ENCODE peak calls at places on chromosomes 12 and 14, in four cellular contexts. One of them, this sample, is unnamed.

GRCh38 chr12:1527789-1528188 is 66.6 kb downstream of the FBXL14 start:
- DNase-seq in HL-60: no peak
- DNase-seq in neural crest cell: no peak
- DNase-seq in left lung: no peak
- DNase-seq in this sample: no peak

GRCh38 chr12:49698619-49699545 is 8.3 kb downstream of the FMNL3 start:
- DNase-seq in left lung: no peak
- DNase-seq in neural crest cell: no peak
- DNase-seq in HL-60: no peak
- DNase-seq in this sample: peak

GRCh38 chr12:5473076-5473475 is 41.2 kb downstream of the NTF3 start:
- DNase-seq in HL-60: no peak
- DNase-seq in neural crest cell: no peak
- DNase-seq in left lung: no peak
- DNase-seq in this sample: no peak

GRCh38 chr12:69633061-69633460 is 22.4 kb upstream of the LRRC10 start:
- DNase-seq in neural crest cell: no peak
- DNase-seq in left lung: no peak
- DNase-seq in HL-60: no peak
- DNase-seq in this sample: no peak

GRCh38 chr12:34405286-34406227 is 383.3 kb downstream of the ALG10 start:
- DNase-seq in HL-60: no peak
- DNase-seq in neural crest cell: no peak
- DNase-seq in left lung: peak
- DNase-seq in this sample: no peak

GRCh38 chr12:4330203-4330602 is 9.2 kb downstream of the TIGAR start:
- DNase-seq in HL-60: no peak
- DNase-seq in neural crest cell: no peak
- DNase-seq in left lung: no peak
- DNase-seq in this sample: no peak

GRCh38 chr12:94510128-94510527 is 50.5 kb upstream of the CEP83 start:
- DNase-seq in neural crest cell: no peak
- DNase-seq in left lung: no peak
- DNase-seq in HL-60: no peak
- DNase-seq in this sample: no peak

GRCh38 chr14:65650843-65651242 is 238.3 kb downstream of the FUT8 start:
- DNase-seq in left lung: no peak
- DNase-seq in neural crest cell: no peak
- DNase-seq in HL-60: no peak
- DNase-seq in this sample: no peak

GRCh38 chr14:44700184-44700583 is 193.1 kb upstream of the FSCB start:
- DNase-seq in left lung: no peak
- DNase-seq in HL-60: no peak
- DNase-seq in neural crest cell: no peak
- DNase-seq in this sample: no peak

GRCh38 chr12:108570743-108571603 is 8.6 kb downstream of the ISCU start:
- DNase-seq in HL-60: no peak
- DNase-seq in neural crest cell: no peak
- DNase-seq in left lung: no peak
- DNase-seq in this sample: no peak

GRCh38 chr12:3821441-3821840 is 51.8 kb downstream of the PARP11 start:
- DNase-seq in left lung: no peak
- DNase-seq in neural crest cell: no peak
- DNase-seq in HL-60: no peak
- DNase-seq in this sample: no peak

GRCh38 chr14:89613260-89614008 is 196.4 kb upstream of the FOXN3 start:
- DNase-seq in left lung: no peak
- DNase-seq in HL-60: no peak
- DNase-seq in neural crest cell: no peak
- DNase-seq in this sample: no peak

GRCh38 chr12:93894391-93895095 is 217.4 kb downstream of the CRADD start:
- DNase-seq in neural crest cell: no peak
- DNase-seq in left lung: peak
- DNase-seq in HL-60: no peak
- DNase-seq in this sample: no peak

GRCh38 chr14:38282941-38283340 is 27.0 kb upstream of the CLEC14A start:
- DNase-seq in left lung: no peak
- DNase-seq in neural crest cell: no peak
- DNase-seq in HL-60: no peak
- DNase-seq in this sample: no peak

GRCh38 chr14:71187633-71188356 is 280.5 kb downstream of the PCNX1 start:
- DNase-seq in left lung: no peak
- DNase-seq in neural crest cell: no peak
- DNase-seq in HL-60: no peak
- DNase-seq in this sample: no peak

GRCh38 chr12:104165801-104166200 is 27.8 kb upstream of the NFYB start:
- DNase-seq in HL-60: no peak
- DNase-seq in neural crest cell: no peak
- DNase-seq in left lung: no peak
- DNase-seq in this sample: no peak

GRCh38 chr12:69918287-69918686 is 93.3 kb downstream of the MYRFL start:
- DNase-seq in left lung: no peak
- DNase-seq in neural crest cell: no peak
- DNase-seq in HL-60: no peak
- DNase-seq in this sample: no peak

GRCh38 chr12:57178213-57178612 is 30.8 kb upstream of the LRP1-AS start:
- DNase-seq in left lung: no peak
- DNase-seq in HL-60: no peak
- DNase-seq in neural crest cell: no peak
- DNase-seq in this sample: no peak

GRCh38 chr14:95935228-95935822 is 58.7 kb downstream of the TUNAR start:
- DNase-seq in left lung: no peak
- DNase-seq in HL-60: no peak
- DNase-seq in neural crest cell: peak
- DNase-seq in this sample: no peak

GRCh38 chr12:106304797-106305196 is 2.3 kb downstream of the TCP11L2 start:
- DNase-seq in left lung: no peak
- DNase-seq in neural crest cell: no peak
- DNase-seq in HL-60: no peak
- DNase-seq in this sample: no peak

GRCh38 chr12:106303202-106303820 is 778 bp downstream of the TCP11L2 start:
- DNase-seq in neural crest cell: peak
- DNase-seq in left lung: peak
- DNase-seq in HL-60: no peak
- DNase-seq in this sample: no peak

GRCh38 chr12:106307176-106307575 is 4.6 kb downstream of the TCP11L2 start:
- DNase-seq in neural crest cell: no peak
- DNase-seq in HL-60: no peak
- DNase-seq in left lung: no peak
- DNase-seq in this sample: no peak

GRCh38 chr12:106304001-106304421 is 1.5 kb downstream of the TCP11L2 start:
- DNase-seq in left lung: no peak
- DNase-seq in neural crest cell: no peak
- DNase-seq in HL-60: no peak
- DNase-seq in this sample: no peak

GRCh38 chr12:106305376-106305775 is 2.8 kb downstream of the TCP11L2 start:
- DNase-seq in neural crest cell: no peak
- DNase-seq in HL-60: no peak
- DNase-seq in left lung: no peak
- DNase-seq in this sample: no peak
- TF ChIP-seq CTCF in neural crest cell: no peak
- TF ChIP-seq CTCF in HL-60: no peak
- TF ChIP-seq CTCF in left lung: no peak
- TF ChIP-seq CTCF in this sample: no peak

GRCh38 chr12:2812290-2813213 is at the start of gene ITFG2:
- DNase-seq in neural crest cell: peak
- DNase-seq in HL-60: peak
- DNase-seq in left lung: peak
- DNase-seq in this sample: peak
- TF ChIP-seq CTCF in neural crest cell: no peak
- TF ChIP-seq CTCF in HL-60: no peak
- TF ChIP-seq CTCF in left lung: peak
- TF ChIP-seq CTCF in this sample: no peak

GRCh38 chr12:89769483-89769818 is 60.8 kb upstream of the ATP2B1 start:
- DNase-seq in neural crest cell: no peak
- DNase-seq in left lung: no peak
- DNase-seq in HL-60: no peak
- DNase-seq in this sample: no peak
- TF ChIP-seq CTCF in neural crest cell: no peak
- TF ChIP-seq CTCF in left lung: no peak
- TF ChIP-seq CTCF in HL-60: no peak
- TF ChIP-seq CTCF in this sample: peak

GRCh38 chr14:21326972-21327371 is 47.1 kb downstream of the RPGRIP1 start:
- DNase-seq in neural crest cell: no peak
- DNase-seq in left lung: no peak
- DNase-seq in HL-60: no peak
- DNase-seq in this sample: no peak
- TF ChIP-seq CTCF in neural crest cell: no peak
- TF ChIP-seq CTCF in left lung: no peak
- TF ChIP-seq CTCF in HL-60: no peak
- TF ChIP-seq CTCF in this sample: peak

DNA sequence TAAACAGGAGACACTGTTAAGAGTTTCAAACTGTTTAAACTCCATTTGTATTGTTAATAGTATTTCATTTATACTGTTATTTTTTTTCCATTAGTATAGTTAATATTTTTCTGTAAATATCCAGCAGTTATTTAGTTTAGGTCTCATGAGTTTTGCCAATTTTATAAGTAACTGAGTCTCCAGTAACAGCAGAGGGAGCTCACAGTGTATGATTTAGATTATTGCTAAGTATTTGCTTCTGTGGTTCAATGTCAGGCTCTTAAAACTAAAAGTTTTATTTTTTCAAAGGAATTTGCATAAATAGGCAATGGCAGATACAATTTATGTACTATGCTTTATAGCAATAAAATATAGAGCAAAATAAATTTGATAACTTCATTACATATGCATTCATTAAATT is 209.7 kb downstream of the ATXN7L3B start:
- DNase-seq in HL-60: no peak
- DNase-seq in neural crest cell: no peak
- DNase-seq in left lung: no peak
- DNase-seq in this sample: no peak
- TF ChIP-seq CTCF in HL-60: no peak
- TF ChIP-seq CTCF in neural crest cell: peak
- TF ChIP-seq CTCF in left lung: no peak
- TF ChIP-seq CTCF in this sample: peak

DNA sequence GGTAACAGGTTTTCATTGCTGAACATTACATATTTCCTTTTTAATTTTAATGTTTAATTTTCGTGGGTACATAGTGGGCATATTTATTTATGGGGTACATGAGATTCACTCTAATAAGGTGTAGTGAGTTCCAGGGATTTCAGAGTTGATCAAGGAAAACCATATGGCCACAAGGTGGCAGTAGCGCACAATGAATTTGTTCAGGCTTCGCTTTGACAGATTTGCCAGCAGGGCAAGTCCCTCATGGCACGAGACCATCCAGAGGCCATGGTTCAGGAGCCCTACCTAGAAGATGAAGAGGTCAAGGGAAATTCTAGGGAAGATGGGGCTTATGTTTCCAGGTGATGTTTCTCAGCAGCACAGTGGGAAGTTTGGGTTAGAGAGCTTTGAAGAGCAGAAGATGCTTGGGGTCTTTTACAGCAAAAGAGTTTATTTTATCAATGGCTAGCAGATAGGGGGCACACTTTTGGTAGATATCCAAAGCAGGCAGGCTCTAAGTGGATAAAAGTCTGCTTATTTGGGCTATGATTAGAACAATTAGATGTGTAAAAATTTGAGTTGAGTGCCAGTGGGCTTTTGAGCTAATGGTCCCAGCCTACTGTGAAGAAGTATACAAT is 1004.4 kb downstream of the AACS start:
- DNase-seq in neural crest cell: peak
- DNase-seq in HL-60: peak
- DNase-seq in left lung: no peak
- DNase-seq in this sample: no peak
- TF ChIP-seq CTCF in neural crest cell: peak
- TF ChIP-seq CTCF in HL-60: peak
- TF ChIP-seq CTCF in left lung: peak
- TF ChIP-seq CTCF in this sample: peak

DNA sequence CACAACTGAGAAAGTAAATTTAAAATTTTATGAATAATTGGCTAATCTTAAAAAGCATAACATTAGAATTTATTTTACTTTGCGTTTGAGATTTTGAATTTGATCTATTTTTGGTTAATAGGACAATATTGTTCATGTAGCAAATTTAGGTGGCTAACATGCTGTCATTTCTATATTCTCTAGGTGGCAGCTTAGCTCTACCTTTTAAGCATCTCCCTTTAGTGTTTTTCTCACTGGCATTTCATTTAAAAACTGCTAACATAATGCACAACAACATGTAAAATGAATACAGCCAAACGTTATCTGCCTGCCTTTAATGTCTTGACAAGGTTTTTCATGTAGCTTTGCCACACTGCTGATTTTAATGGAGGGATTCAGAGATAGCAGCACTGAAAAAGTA is 272.3 kb upstream of the FBXO33 start:
- DNase-seq in left lung: no peak
- DNase-seq in HL-60: no peak
- DNase-seq in neural crest cell: no peak
- DNase-seq in this sample: no peak
- TF ChIP-seq CTCF in left lung: no peak
- TF ChIP-seq CTCF in HL-60: no peak
- TF ChIP-seq CTCF in neural crest cell: peak
- TF ChIP-seq CTCF in this sample: peak

DNA sequence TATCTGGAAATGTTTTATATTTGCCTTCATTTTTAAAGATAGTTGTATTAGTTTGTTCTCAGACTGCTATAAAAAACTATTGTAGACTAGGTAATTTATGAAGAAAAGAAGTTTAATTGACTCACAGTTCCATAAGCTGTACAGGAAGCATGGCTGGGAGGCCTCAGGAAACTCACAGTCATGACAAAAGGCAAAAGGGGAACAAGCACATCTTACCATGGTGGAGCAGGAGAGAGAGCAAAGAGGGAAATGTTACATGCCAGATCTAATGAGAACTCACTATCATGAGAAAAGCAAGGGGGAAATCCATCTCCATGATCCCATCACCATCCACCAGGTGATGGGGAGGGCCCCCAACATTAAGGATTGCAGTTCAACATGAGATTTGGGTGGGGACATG is 35.5 kb upstream of the UNC79 start:
- DNase-seq in neural crest cell: no peak
- DNase-seq in left lung: no peak
- DNase-seq in HL-60: peak
- DNase-seq in this sample: no peak
- TF ChIP-seq CTCF in neural crest cell: no peak
- TF ChIP-seq CTCF in left lung: no peak
- TF ChIP-seq CTCF in HL-60: no peak
- TF ChIP-seq CTCF in this sample: no peak

DNA sequence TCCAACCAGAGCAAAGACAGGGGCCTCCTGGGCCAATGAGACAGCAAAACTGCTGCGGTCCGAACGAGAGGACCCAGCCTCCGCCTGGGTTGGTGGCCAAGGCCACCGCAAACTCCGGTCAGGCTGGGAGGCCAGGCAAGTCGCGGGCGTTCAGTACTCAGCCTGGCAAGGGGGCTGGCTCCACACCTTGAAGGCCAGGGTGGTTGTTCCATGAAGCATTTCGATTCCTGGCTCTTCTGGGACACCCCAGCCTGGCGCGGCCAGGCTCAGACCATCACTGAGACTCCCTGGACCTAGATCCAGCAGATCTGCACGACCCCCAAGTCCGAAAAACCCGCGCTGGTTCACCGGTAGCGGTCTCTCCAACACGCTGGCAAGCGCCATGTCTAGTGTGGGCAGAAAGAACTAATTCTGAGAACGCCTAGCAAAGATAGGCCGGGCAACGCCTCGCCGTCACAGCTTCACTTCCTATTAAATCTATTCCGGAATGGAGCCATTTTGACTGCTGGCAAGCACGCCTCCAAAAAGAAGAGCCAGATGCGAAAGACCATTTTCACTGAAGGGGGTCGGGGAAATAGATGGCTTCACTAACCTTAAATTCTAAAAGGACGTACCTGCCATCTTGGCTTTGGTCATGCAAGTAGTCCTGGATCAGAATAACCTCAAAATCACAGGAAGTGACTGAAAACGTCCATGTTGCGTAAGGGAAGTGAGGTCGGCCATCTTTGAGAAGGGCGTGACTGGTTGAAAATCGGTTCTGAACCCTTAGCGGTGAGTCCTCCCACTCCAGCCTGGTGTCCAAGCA is at the start of gene PSMB5:
- DNase-seq in left lung: peak
- DNase-seq in HL-60: peak
- DNase-seq in neural crest cell: peak
- DNase-seq in this sample: peak
- TF ChIP-seq CTCF in left lung: peak
- TF ChIP-seq CTCF in HL-60: no peak
- TF ChIP-seq CTCF in neural crest cell: peak
- TF ChIP-seq CTCF in this sample: no peak

This sample was measured in epithelial cell of proximal tubule.